ENCODE peak calls at places on chromosomes 4 and X, in five cellular contexts. P is NCI-H1694 treated with DMSO at 0.1 percent for 48 hours, C is left cardiac atrium, L is endothelial cell, T is T-helper 9 cell. F is an unnamed sample.

GRCh38 chr4:147044241-147044640 is 98.6 kb upstream of the TTC29 start:
- DNase-seq in P (no peak), C (no peak), L (no peak), T (no peak), F (no peak)

GRCh38 chr4:113478032-113478431 is 283.5 kb downstream of the CAMK2D start:
- DNase-seq in P (no peak), C (no peak), L (no peak), T (no peak), F (no peak)

GRCh38 chr4:159018062-159018629 is 84.7 kb upstream of the RAPGEF2 start:
- DNase-seq in P (no peak), C (no peak), L (no peak), T (no peak), F (no peak)

GRCh38 chr4:112378858-112379257 is 81.7 kb downstream of the ALPK1 start:
- DNase-seq in P (no peak), C (no peak), L (no peak), T (no peak), F (no peak)

GRCh38 chr4:182975806-182976205 is 58.6 kb upstream of the DCTD start:
- DNase-seq in P (no peak), C (no peak), L (no peak), T (no peak), F (peak)

GRCh38 chrX:71996826-71997225 is 86.2 kb downstream of the NHSL2 start:
- DNase-seq in P (no peak), C (peak), L (no peak), T (no peak), F (no peak)

GRCh38 chr4:184900184-184900583 is 74.4 kb upstream of the ACSL1 start:
- DNase-seq in P (no peak), C (no peak), L (no peak), T (no peak), F (no peak)

GRCh38 chr4:1720163-1720983 is 750 bp downstream of the TMEM129 start:
- DNase-seq in P (no peak), C (peak), L (peak), T (peak), F (no peak)